ENCODE peak calls at places on chromosome 19, in seven cellular contexts. One of them, this sample, is unnamed.

GRCh38 chr19:11091343-11092153 is 2.3 kb downstream of the LDLR start:
- DNase-seq in breast epithelium: peak; percentile 95
- DNase-seq in PC-3: peak; percentile 99
- DNase-seq in tibial artery: peak; percentile 71
- DNase-seq in cardiac muscle cell: no peak
- DNase-seq in tibial nerve: no peak
- DNase-seq in HCT116: peak; percentile 83
- DNase-seq in this sample: peak; percentile 42

GRCh38 chr19:39555883-39556282 is 15.9 kb upstream of the EID2 start:
- DNase-seq in breast epithelium: no peak
- DNase-seq in PC-3: no peak
- DNase-seq in tibial artery: no peak
- DNase-seq in cardiac muscle cell: no peak
- DNase-seq in tibial nerve: no peak
- DNase-seq in HCT116: no peak
- DNase-seq in this sample: no peak

GRCh38 chr19:31512403-31512970 is 163.3 kb upstream of the TSHZ3 start:
- DNase-seq in breast epithelium: no peak
- DNase-seq in PC-3: no peak
- DNase-seq in tibial artery: no peak
- DNase-seq in cardiac muscle cell: no peak
- DNase-seq in tibial nerve: no peak
- DNase-seq in HCT116: no peak
- DNase-seq in this sample: no peak

GRCh38 chr19:44050740-44051653 is 839 bp upstream of the ZNF223 start:
- DNase-seq in breast epithelium: no peak
- DNase-seq in PC-3: no peak
- DNase-seq in tibial artery: no peak
- DNase-seq in cardiac muscle cell: no peak
- DNase-seq in tibial nerve: no peak
- DNase-seq in HCT116: no peak
- DNase-seq in this sample: no peak

GRCh38 chr19:12868540-12869112 is 12.6 kb downstream of the DNASE2 start:
- DNase-seq in breast epithelium: no peak
- DNase-seq in PC-3: peak; percentile 36
- DNase-seq in tibial artery: no peak
- DNase-seq in cardiac muscle cell: no peak
- DNase-seq in tibial nerve: no peak
- DNase-seq in HCT116: no peak
- DNase-seq in this sample: no peak

GRCh38 chr19:30441011-30441410 is 68.8 kb downstream of the ZNF536 start:
- DNase-seq in breast epithelium: no peak
- DNase-seq in PC-3: no peak
- DNase-seq in tibial artery: no peak
- DNase-seq in cardiac muscle cell: no peak
- DNase-seq in tibial nerve: no peak
- DNase-seq in HCT116: no peak
- DNase-seq in this sample: no peak

GRCh38 chr19:17348700-17349099 is 11.3 kb downstream of the GTPBP3 start:
- DNase-seq in breast epithelium: peak; percentile 52
- DNase-seq in PC-3: peak; percentile 78
- DNase-seq in tibial artery: peak; percentile 75
- DNase-seq in cardiac muscle cell: no peak
- DNase-seq in tibial nerve: peak; percentile 45
- DNase-seq in HCT116: no peak
- DNase-seq in this sample: no peak

GRCh38 chr19:32691952-32692726 is 518 bp downstream of the NUDT19 start:
- DNase-seq in breast epithelium: no peak
- DNase-seq in PC-3: peak; percentile 49
- DNase-seq in tibial artery: peak; percentile 51
- DNase-seq in cardiac muscle cell: no peak
- DNase-seq in tibial nerve: peak; percentile 17
- DNase-seq in HCT116: no peak
- DNase-seq in this sample: peak; percentile 56

GRCh38 chr19:16869331-16869972 is 19.3 kb upstream of the F2RL3 start:
- DNase-seq in breast epithelium: no peak
- DNase-seq in PC-3: no peak
- DNase-seq in tibial artery: no peak
- DNase-seq in cardiac muscle cell: no peak
- DNase-seq in tibial nerve: no peak
- DNase-seq in HCT116: no peak
- DNase-seq in this sample: no peak

GRCh38 chr19:9917322-9917721 is 19.0 kb downstream of the OLFM2 start:
- DNase-seq in breast epithelium: no peak
- DNase-seq in PC-3: peak; percentile 85
- DNase-seq in tibial artery: no peak
- DNase-seq in cardiac muscle cell: peak; percentile 57
- DNase-seq in tibial nerve: no peak
- DNase-seq in HCT116: peak; percentile 42
- DNase-seq in this sample: no peak

DNA sequence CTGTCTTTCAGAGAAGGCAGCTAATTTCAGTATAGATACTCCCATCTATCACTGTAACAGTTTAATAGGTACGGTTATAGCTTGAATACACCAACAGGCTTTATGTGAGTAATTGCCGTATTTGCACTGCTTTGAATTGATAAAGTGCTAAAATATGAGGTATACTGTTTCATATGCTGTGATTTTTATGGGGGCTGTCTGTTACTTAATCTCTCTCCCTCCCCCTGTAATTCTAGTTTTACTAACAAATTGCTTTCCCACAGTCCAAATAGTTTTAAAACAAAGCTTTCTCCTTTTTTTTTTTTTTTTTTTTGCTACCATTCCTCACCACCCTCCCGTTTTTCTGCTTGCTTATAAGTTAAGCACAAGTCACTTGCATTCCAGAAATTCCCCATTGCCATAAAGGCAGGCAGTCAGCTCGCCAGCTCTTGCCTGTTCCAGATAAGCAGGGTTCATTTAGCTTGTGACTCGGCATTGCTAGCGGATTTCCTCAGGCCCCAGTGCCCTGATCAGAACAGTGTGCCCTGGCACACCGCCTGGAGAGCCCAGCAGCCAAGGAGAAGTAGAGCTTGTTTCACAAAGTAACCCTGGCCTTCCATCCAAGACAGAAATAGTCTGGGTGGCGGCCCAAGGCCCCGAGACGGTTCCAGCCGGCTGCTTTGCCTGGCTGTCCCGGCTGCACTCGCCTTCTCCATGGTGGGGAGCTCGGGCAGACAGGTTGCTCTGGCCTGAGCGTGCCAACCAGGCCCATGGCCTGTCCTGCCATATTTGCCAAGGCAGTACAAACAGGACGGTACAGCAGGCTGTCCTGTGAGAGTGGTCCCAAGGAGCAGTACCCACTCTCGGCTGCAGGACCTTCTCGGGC is 43.5 kb upstream of the NPAS1 start:
- DNase-seq in breast epithelium: peak; percentile 92
- DNase-seq in PC-3: peak; percentile 51
- DNase-seq in tibial artery: peak; percentile 99
- DNase-seq in cardiac muscle cell: peak; percentile 85
- DNase-seq in tibial nerve: peak; percentile 92
- DNase-seq in HCT116: peak; percentile 3
- DNase-seq in this sample: peak; percentile 97
- H3K4me1 ChIP-seq in breast epithelium: peaks cover 39% of the 10 kb centered on the region
- H3K4me1 ChIP-seq in PC-3: peaks cover 17% of the 10 kb centered on the region
- H3K4me1 ChIP-seq in tibial artery: peaks cover 15% of the 10 kb centered on the region
- H3K4me1 ChIP-seq in cardiac muscle cell: peaks cover 32% of the 10 kb centered on the region
- H3K4me1 ChIP-seq in tibial nerve: peaks cover 55% of the 10 kb centered on the region
- H3K4me1 ChIP-seq in HCT116: peaks cover 20% of the 10 kb centered on the region
- H3K4me1 ChIP-seq in this sample: peaks cover 71% of the 10 kb centered on the region

DNA sequence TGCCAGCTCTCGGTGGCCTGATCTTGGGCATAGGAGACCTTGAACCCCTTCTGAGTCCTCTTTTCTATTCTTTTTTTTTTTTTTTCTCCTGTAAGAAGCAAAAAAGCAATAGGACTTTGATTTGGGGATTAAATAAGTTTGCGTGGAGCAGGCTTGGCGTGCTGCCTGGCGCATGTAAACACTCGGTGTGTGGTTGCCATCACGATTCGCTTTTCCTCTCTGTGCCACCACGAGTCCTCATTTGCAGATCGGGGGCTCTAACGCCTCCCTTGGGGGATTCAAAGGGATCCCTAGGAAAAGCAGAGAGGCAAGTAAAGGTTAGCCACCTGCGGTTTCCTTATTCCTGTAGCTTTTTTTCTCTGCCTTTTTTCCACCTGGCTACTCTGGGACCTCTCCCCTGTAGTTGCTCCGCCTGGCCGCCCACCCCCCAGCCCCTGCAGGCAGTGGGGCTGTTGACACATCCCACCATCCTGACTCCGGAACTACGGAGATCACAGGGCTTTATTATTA is 1.3 kb downstream of the SAFB start:
- DNase-seq in breast epithelium: peak; percentile 27
- DNase-seq in PC-3: peak; percentile 45
- DNase-seq in tibial artery: peak; percentile 55
- DNase-seq in cardiac muscle cell: peak; percentile 42
- DNase-seq in tibial nerve: peak; percentile 29
- DNase-seq in HCT116: no peak
- DNase-seq in this sample: peak; percentile 47
- H3K4me1 ChIP-seq in breast epithelium: peaks cover 33% of the 10 kb centered on the region
- H3K4me1 ChIP-seq in PC-3: peaks cover 36% of the 10 kb centered on the region
- H3K4me1 ChIP-seq in tibial artery: no peaks in the 10 kb centered on the region
- H3K4me1 ChIP-seq in cardiac muscle cell: peaks cover 13% of the 10 kb centered on the region
- H3K4me1 ChIP-seq in tibial nerve: peaks cover 54% of the 10 kb centered on the region
- H3K4me1 ChIP-seq in HCT116: peaks cover 14% of the 10 kb centered on the region
- H3K4me1 ChIP-seq in this sample: peaks cover 60% of the 10 kb centered on the region

GRCh38 chr19:2774953-2775555 is 8.0 kb downstream of the SGTA start:
- DNase-seq in breast epithelium: peak; percentile 26
- DNase-seq in PC-3: no peak
- DNase-seq in tibial artery: no peak
- DNase-seq in cardiac muscle cell: no peak
- DNase-seq in tibial nerve: no peak
- DNase-seq in HCT116: no peak
- DNase-seq in this sample: no peak
- H3K4me1 ChIP-seq in breast epithelium: no peaks in the 10 kb centered on the region
- H3K4me1 ChIP-seq in PC-3: no peaks in the 10 kb centered on the region
- H3K4me1 ChIP-seq in tibial artery: no peaks in the 10 kb centered on the region
- H3K4me1 ChIP-seq in cardiac muscle cell: peaks cover 7% of the 10 kb centered on the region
- H3K4me1 ChIP-seq in tibial nerve: peaks cover 35% of the 10 kb centered on the region
- H3K4me1 ChIP-seq in HCT116: no peaks in the 10 kb centered on the region
- H3K4me1 ChIP-seq in this sample: peaks cover 76% of the 10 kb centered on the region

GRCh38 chr19:1847348-1847683 is 967 bp downstream of the REXO1 start:
- DNase-seq in breast epithelium: no peak
- DNase-seq in PC-3: no peak
- DNase-seq in tibial artery: no peak
- DNase-seq in cardiac muscle cell: no peak
- DNase-seq in tibial nerve: no peak
- DNase-seq in HCT116: no peak
- DNase-seq in this sample: no peak

GRCh38 chr19:1849132-1849474 is 820 bp upstream of the REXO1 start:
- DNase-seq in breast epithelium: no peak
- DNase-seq in PC-3: no peak
- DNase-seq in tibial artery: no peak
- DNase-seq in cardiac muscle cell: no peak
- DNase-seq in tibial nerve: no peak
- DNase-seq in HCT116: no peak
- DNase-seq in this sample: no peak

GRCh38 chr19:1847684-1848398 is 442 bp downstream of the REXO1 start:
- DNase-seq in breast epithelium: no peak
- DNase-seq in PC-3: peak; percentile 25
- DNase-seq in tibial artery: no peak
- DNase-seq in cardiac muscle cell: peak; percentile 73
- DNase-seq in tibial nerve: no peak
- DNase-seq in HCT116: no peak
- DNase-seq in this sample: no peak

GRCh38 chr19:1849999-1850398 is 1.7 kb upstream of the REXO1 start:
- DNase-seq in breast epithelium: no peak
- DNase-seq in PC-3: no peak
- DNase-seq in tibial artery: no peak
- DNase-seq in cardiac muscle cell: no peak
- DNase-seq in tibial nerve: no peak
- DNase-seq in HCT116: no peak
- DNase-seq in this sample: no peak

DNA sequence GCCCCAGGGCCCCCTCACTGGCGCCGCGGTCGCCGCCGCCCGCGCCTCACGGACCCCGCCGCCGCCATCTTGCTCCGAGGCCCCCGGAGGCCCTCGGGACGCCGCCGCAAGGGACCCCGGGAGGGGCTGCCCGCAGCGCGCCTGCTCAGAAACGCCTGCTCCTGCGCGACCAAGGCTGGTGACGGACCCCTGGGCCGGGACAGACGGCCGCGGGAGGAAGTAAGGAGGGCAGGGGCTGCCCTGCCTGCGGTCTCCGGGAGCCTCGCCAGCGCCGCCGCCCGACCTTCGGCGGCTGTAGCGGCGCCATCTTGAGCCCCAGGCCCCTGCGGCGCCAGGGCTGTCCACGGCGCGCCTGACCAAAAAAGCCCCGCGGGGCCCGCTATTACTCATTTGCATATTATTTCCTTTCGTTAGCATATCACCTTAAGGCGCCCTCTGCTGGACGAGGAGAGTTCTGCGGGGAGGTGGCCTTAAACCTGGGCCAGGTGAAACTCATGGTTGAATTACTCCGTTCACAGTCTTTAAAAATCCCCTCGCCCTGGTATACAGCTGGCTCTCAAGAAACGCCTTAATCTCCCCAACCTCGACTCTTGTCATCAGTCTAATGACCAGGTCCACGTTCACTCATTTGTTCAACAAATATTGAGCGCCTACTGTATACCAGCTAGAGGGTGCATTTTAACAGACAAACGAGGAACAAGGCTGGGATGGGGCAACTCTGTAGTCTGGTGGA is at the start of gene REXO1:
- DNase-seq in breast epithelium: peak; percentile 96
- DNase-seq in PC-3: peak; percentile 95
- DNase-seq in tibial artery: peak; percentile 92
- DNase-seq in cardiac muscle cell: peak; percentile 95
- DNase-seq in tibial nerve: peak; percentile 98
- DNase-seq in HCT116: peak; percentile 88
- DNase-seq in this sample: peak; percentile 85
- H3K4me1 ChIP-seq in breast epithelium: peaks cover 45% of the 10 kb centered on the region
- H3K4me1 ChIP-seq in PC-3: peaks cover 8% of the 10 kb centered on the region
- H3K4me1 ChIP-seq in tibial artery: no peaks in the 10 kb centered on the region
- H3K4me1 ChIP-seq in cardiac muscle cell: peaks cover 14% of the 10 kb centered on the region
- H3K4me1 ChIP-seq in tibial nerve: peaks cover 36% of the 10 kb centered on the region
- H3K4me1 ChIP-seq in HCT116: peaks cover 33% of the 10 kb centered on the region
- H3K4me1 ChIP-seq in this sample: peaks cover 39% of the 10 kb centered on the region

DNA sequence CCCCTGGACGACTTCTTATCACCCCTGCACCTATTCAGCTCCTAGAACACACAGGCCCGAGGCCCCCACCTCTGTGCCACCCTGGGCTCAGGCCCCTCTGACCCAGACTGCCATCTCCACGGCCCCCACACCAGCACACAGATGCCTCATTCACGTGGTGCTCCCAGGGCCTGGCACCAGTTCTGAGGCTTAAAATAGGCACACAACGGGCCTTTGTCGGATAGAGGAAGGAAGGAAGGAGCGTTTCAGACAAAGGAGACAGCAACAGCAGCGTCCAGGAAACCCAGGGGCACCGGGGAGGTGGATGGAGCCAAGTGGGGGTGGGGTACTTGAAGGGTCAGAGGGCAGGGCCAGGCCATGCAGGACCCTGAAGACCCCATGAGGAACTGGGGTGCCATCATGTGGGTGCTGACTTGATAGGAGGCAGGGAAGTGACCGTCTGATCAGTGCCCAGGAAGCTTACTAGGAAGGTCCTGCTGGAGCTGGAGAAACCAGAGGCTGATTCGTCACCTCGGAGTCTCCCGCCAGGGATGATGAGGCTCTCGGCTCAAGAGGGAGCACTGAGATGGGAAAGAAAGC is 7.1 kb downstream of the GNG7 start:
- DNase-seq in breast epithelium: peak; percentile 80
- DNase-seq in PC-3: no peak
- DNase-seq in tibial artery: peak; percentile 28
- DNase-seq in cardiac muscle cell: peak; percentile 26
- DNase-seq in tibial nerve: no peak
- DNase-seq in HCT116: no peak
- DNase-seq in this sample: no peak
- H3K4me1 ChIP-seq in breast epithelium: no peaks in the 10 kb centered on the region
- H3K4me1 ChIP-seq in PC-3: no peaks in the 10 kb centered on the region
- H3K4me1 ChIP-seq in tibial artery: no peaks in the 10 kb centered on the region
- H3K4me1 ChIP-seq in cardiac muscle cell: peaks cover 21% of the 10 kb centered on the region
- H3K4me1 ChIP-seq in tibial nerve: peaks cover 16% of the 10 kb centered on the region
- H3K4me1 ChIP-seq in HCT116: no peaks in the 10 kb centered on the region
- H3K4me1 ChIP-seq in this sample: peaks cover 8% of the 10 kb centered on the region

This sample was measured in gastrocnemius medialis.